ENCODE peak calls at places on chromosome X, in five cellular contexts. J is endothelial cell of umbilical vein, N is GM12891, G is thyroid gland, C is NB4. B is an unnamed sample.

GRCh38 chrX:111262086-111262485 is 8.2 kb downstream of the CAPN6 start:
- DNase-seq in J (no peak), N (no peak), G (no peak), C (no peak), B (no peak)

GRCh38 chrX:109384569-109385174 is 97.2 kb downstream of the GUCY2F start:
- DNase-seq in J (peak), N (no peak), G (no peak), C (peak), B (no peak)

GRCh38 chrX:47751670-47752069 is 85.0 kb upstream of the ZNF81 start:
- DNase-seq in J (no peak), N (no peak), G (peak), C (peak), B (no peak)

GRCh38 chrX:18964026-18964425 is 19.9 kb downstream of the PHKA2 start:
- DNase-seq in J (no peak), N (no peak), G (no peak), C (no peak), B (no peak)

GRCh38 chrX:15056044-15056443 is 182.8 kb downstream of the MOSPD2 start:
- DNase-seq in J (no peak), N (no peak), G (no peak), C (no peak), B (no peak)

GRCh38 chrX:48794993-48795501 is 6.8 kb upstream of the HDAC6 start:
- DNase-seq in J (no peak), N (no peak), G (no peak), C (no peak), B (no peak)

GRCh38 chrX:15721911-15722310 is 16.2 kb upstream of the CA5B start:
- DNase-seq in J (no peak), N (no peak), G (no peak), C (no peak), B (no peak)

GRCh38 chrX:53456254-53456653 is 22.1 kb upstream of the HSD17B10 start:
- DNase-seq in J (no peak), N (no peak), G (no peak), C (peak), B (no peak)

GRCh38 chrX:127943570-127943969 is 108.6 kb downstream of the ACTRT1 start:
- DNase-seq in J (no peak), N (no peak), G (no peak), C (no peak), B (no peak)

GRCh38 chrX:39652336-39652735 is 445.4 kb downstream of the BCOR start:
- DNase-seq in J (peak), N (peak), G (peak), C (peak), B (no peak)

GRCh38 chrX:93673056-93673868 is at the start of gene NAP1L3:
- DNase-seq in J (peak), N (peak), G (peak), C (no peak), B (no peak)

GRCh38 chrX:1486177-1486576 is 33.5 kb upstream of the ASMTL start:
- DNase-seq in J (no peak), N (no peak), G (no peak), C (no peak), B (no peak)

GRCh38 chrX:130120746-130121504 is 10.6 kb upstream of the ELF4 start:
- DNase-seq in J (peak), N (peak), G (peak), C (peak), B (no peak)
- TF ChIP-seq POLR2A in J (peak), N (no peak), G (no peak), C (no peak), B (no peak)

DNA sequence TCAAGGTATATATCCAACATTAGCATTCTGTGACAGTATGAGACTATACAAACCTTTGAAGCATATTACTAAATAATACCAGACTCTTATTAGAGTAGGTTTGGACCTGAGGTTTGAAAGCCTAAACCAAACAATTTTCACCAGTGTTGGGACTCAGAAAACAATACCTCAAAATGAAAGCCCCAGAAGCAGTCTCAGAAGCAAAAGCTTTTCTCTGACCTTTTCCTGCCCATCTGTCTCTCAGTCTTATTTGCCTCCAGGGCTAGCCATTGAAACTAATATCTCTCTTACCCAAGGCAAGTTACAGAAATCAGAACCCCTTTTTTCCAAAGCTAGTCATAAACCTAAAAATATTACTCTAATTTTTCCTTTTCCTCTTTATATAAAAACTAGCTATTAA is 163.3 kb downstream of the PTCHD1 start:
- DNase-seq in J (no peak), N (no peak), G (no peak), C (no peak), B (no peak)
- TF ChIP-seq POLR2A in J (no peak), N (no peak), G (no peak), C (no peak), B (no peak)

GRCh38 chrX:129798888-129799287 is 19.1 kb downstream of the SASH3 start:
- DNase-seq in J (no peak), N (no peak), G (no peak), C (peak), B (no peak)

GRCh38 chrX:129795584-129795983 is 15.8 kb downstream of the SASH3 start:
- DNase-seq in J (no peak), N (no peak), G (no peak), C (no peak), B (no peak)

GRCh38 chrX:129798456-129798855 is 18.7 kb downstream of the SASH3 start:
- DNase-seq in J (no peak), N (no peak), G (no peak), C (no peak), B (no peak)

GRCh38 chrX:129793604-129794191 is 13.9 kb downstream of the SASH3 start:
- DNase-seq in J (no peak), N (no peak), G (peak), C (no peak), B (no peak)

GRCh38 chrX:129797251-129797906 is 17.6 kb downstream of the SASH3 start:
- DNase-seq in J (no peak), N (no peak), G (no peak), C (no peak), B (no peak)
- TF ChIP-seq POLR2A in J (no peak), N (no peak), G (no peak), C (no peak), B (no peak)

GRCh38 chrX:153971632-153972367 is at the start of gene HCFC1:
- DNase-seq in J (peak), N (peak), G (peak), C (peak), B (peak)
- TF ChIP-seq POLR2A in J (no peak), N (peak), G (no peak), C (peak), B (peak)

B was measured in esophagus squamous epithelium.